ENCODE peak calls at places on chromosomes 3 and 15, in six cellular contexts. Q is heart right ventricle, R is AG04449, G is heart left ventricle, K is PC-3, M is GM12865. S is an unnamed sample.

GRCh38 chr3:99637041-99637380 is 1.4 kb upstream of the COL8A1 start:
- DNase-seq in M (no peak), G (no peak), Q (no peak), K (peak; percentile 76), R (no peak), S (no peak)

GRCh38 chr3:38556640-38557358 is 60.7 kb downstream of the EXOG start:
- DNase-seq in M (no peak), G (peak; percentile 17), Q (no peak), R (no peak), K (no peak), S (no peak)

GRCh38 chr3:184277366-184277765 is 1.5 kb downstream of the ECE2 start:
- DNase-seq in R (no peak), M (no peak), K (no peak), Q (no peak), G (no peak), S (no peak)

GRCh38 chr3:41182504-41183059 is 16.7 kb upstream of the CTNNB1 start:
- DNase-seq in Q (no peak), R (no peak), M (no peak), K (no peak), G (no peak), S (no peak)

GRCh38 chr3:24128195-24129005 is 183.3 kb downstream of the NR1D2 start:
- DNase-seq in G (no peak), K (peak; percentile 66), R (no peak), Q (peak; percentile 19), M (no peak), S (peak; percentile 95)

GRCh38 chr3:27357665-27358258 is 11.4 kb downstream of the NEK10 start:
- DNase-seq in K (peak; percentile 83), Q (peak; percentile 32), R (no peak), M (peak; percentile 76), G (peak; percentile 27), S (peak; percentile 29)

GRCh38 chr15:59549826-59550225 is 61.8 kb upstream of the GCNT3 start:
- DNase-seq in Q (no peak), K (no peak), R (no peak), M (no peak), G (no peak), S (no peak)

GRCh38 chr3:179933872-179934271 is 102.9 kb downstream of the PEX5L start:
- DNase-seq in G (no peak), R (no peak), K (no peak), M (no peak), Q (no peak), S (no peak)

GRCh38 chr3:45800611-45801010 is 4.3 kb upstream of the SLC6A20 start:
- DNase-seq in G (no peak), R (no peak), Q (no peak), K (no peak), M (no peak), S (no peak)

GRCh38 chr3:128215290-128215689 is 62.0 kb downstream of the EEFSEC start:
- DNase-seq in R (no peak), G (no peak), Q (no peak), K (no peak), M (no peak), S (no peak)

GRCh38 chr3:66572938-66573710 is 72.3 kb upstream of the LRIG1 start:
- DNase-seq in Q (no peak), K (no peak), R (no peak), M (peak; percentile 35), G (no peak), S (no peak)

GRCh38 chr15:75844629-75845390 is 1.6 kb downstream of the UBE2Q2 start:
- DNase-seq in G (no peak), R (no peak), M (no peak), K (no peak), Q (no peak), S (no peak)

GRCh38 chr3:155312781-155313180 is 19.3 kb upstream of the STRIT1 start:
- DNase-seq in G (no peak), K (no peak), R (no peak), M (no peak), Q (no peak), S (peak; percentile 54)

GRCh38 chr3:156382458-156383346 is 172.2 kb downstream of the SSR3 start:
- DNase-seq in G (no peak), R (no peak), K (peak; percentile 76), M (peak; percentile 56), Q (no peak), S (no peak)

GRCh38 chr3:195524171-195524896 is 18.8 kb downstream of the PPP1R2 start:
- DNase-seq in G (no peak), M (no peak), Q (no peak), R (no peak), K (peak; percentile 86), S (no peak)

GRCh38 chr3:105827101-105827634 is 41.6 kb downstream of the CBLB start:
- DNase-seq in G (no peak), M (peak; percentile 65), Q (no peak), R (no peak), K (no peak), S (no peak)

GRCh38 chr3:69688400-69688799 is 50.9 kb upstream of the MITF start:
- DNase-seq in K (no peak), G (no peak), Q (no peak), M (no peak), R (no peak), S (no peak)

GRCh38 chr15:31484369-31484951 is 157.8 kb downstream of the KLF13 start:
- DNase-seq in G (no peak), M (no peak), R (no peak), K (no peak), Q (no peak), S (no peak)

GRCh38 chr3:50299929-50300680 is 900 bp upstream of the HYAL3 start:
- DNase-seq in M (peak; percentile 45), G (no peak), Q (no peak), K (no peak), R (no peak), S (peak; percentile 76)

DNA sequence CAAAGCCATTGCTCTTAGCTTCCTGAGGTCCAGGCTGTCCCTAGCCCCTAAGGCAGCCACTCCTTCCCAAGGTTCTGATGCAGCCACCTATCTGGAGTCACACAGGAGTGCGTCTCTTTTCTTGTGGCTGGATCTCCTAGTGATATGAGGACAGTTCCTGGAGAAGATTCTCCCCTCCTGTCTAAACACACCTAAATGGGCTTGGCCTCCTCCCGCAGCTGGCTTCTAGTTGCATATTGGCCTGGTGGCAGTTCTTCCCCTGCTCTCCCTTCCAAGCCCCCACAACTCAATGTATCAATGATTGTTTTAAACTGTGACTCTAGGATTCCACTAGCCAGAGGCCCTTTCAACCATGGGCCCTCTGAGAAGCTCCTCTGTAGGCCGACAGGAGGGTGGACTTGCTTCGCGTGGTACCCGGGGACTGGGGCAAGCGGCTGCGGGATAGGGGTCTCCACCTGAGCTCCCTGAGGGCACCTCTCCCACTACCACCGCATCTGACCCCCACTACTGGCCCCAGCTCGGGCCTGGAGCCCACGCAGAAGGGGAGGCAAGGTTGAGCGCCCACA is 1.4 kb downstream of the ITGA11 start:
- DNase-seq in G (no peak), Q (no peak), R (no peak), K (no peak), M (no peak), S (no peak)
- H3K4me3 ChIP-seq in G (peak overlapping the region; percentile 57), Q (peak overlapping the region; percentile 57), R (peak overlapping the region; percentile 96), K (no peak overlapping the region), M (no peak overlapping the region), S (peak overlapping the region; percentile 99)

GRCh38 chr15:81410318-81410753 is 36.3 kb upstream of the TMC3 start:
- DNase-seq in K (peak; percentile 78), M (peak; percentile 51), Q (peak; percentile 29), G (peak; percentile 24), R (peak; percentile 12), S (peak; percentile 85)
- TF ChIP-seq CTCF in K (peak; percentile 72), M (no peak), Q (peak; percentile 45), G (peak; percentile 58), R (peak; percentile 46), S (peak; percentile 63)

GRCh38 chr15:64776402-64776786 is 1.0 kb upstream of the RBPMS2 start:
- DNase-seq in Q (no peak), R (no peak), K (no peak), M (no peak), G (no peak), S (no peak)
- H3K4me3 ChIP-seq in Q (peak overlapping the region; percentile 68), R (peak overlapping the region; percentile 46), K (no peak overlapping the region), M (no peak overlapping the region), G (peak overlapping the region; percentile 75), S (no peak overlapping the region)

GRCh38 chr3:5784656-5785055 is 597.1 kb downstream of the EDEM1 start:
- DNase-seq in G (no peak), R (no peak), K (no peak), M (no peak), Q (no peak), S (no peak)

GRCh38 chr3:5791558-5791957 is 604.1 kb downstream of the EDEM1 start:
- DNase-seq in Q (no peak), M (no peak), G (no peak), R (no peak), K (peak; percentile 84), S (no peak)

DNA sequence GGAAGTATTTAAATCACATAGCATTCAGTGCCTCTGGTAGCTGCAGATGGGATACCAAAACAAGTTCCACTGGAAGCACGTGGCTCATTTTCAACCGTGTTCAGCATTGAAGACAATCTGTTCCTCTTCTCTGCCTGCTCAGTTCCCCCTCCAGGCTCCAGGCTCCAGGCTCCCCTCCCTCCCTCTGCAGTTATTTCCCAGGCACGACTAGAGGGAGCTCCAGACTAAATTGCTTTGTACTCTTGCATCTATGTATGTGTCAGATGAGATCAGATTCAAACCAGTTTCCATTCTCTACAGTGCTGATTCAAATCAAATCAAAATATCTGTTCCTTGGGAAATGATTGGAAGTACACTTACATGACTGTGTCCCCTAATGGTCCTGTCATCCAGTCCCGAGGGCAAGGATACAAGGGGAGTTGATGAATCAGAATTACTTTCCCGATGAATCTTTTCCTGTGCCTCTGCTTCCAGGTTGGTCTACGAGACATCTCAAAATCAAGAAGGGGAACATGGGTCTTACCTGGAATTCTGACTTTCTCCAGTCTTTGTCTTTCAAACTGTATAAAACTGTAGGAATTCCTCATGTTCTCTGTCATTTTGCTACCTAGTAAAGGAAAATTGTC is 600.5 kb downstream of the EDEM1 start:
- DNase-seq in R (no peak), M (peak; percentile 38), K (peak; percentile 66), G (peak; percentile 26), Q (peak; percentile 13), S (no peak)
- TF ChIP-seq CTCF in R (no peak), M (peak; percentile 8), K (peak; percentile 59), G (no peak), Q (no peak), S (no peak)

DNA sequence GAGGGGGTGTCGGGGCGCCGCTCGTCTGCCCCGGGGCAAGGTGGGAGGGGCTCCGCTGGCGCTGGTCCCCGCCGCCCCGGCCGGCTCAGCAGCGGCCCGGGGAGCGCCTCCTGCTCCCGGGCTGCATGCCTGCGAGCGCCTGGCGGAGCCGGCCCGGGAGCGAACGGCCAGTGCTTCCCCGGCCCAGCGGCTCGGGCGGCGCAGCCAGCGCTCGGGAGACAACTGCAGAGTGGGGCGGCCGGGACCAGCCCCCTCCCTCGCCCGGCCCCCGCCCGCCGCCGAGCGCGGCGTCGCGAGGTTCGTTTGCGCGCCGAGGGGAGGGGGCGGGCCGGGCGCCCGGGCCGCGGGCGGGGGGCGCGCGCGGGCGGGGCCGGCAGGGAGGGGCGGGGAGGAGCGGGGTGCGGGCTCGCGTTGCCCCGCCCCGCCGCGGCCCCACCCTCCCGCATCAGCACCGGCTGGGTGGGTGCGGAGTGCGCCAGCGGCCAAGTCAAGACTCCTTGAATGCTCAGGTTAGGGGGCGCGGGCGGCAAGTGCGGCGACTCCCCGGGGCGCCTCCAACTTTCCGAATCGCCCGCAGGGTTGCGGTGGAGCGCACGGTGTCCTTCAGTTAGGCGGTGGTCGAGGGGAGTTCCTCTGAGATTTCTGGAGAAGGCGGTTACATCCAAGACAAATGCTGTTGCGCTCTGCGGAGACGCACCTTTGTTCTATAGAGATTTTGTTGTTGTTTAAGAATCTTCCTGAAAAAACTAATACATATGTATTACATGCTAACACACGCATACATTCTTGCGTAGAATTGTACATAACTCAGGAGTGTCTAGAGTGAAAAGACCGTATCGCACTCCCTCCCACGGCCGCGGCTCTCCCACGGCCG is at the start of gene RGMA:
- DNase-seq in R (no peak), M (no peak), Q (peak; percentile 44), G (peak; percentile 40), K (no peak), S (no peak)
- H3K4me3 ChIP-seq in R (peak within 1 kb of the TSS; percentile 32), M (no peak within 1 kb of the TSS), Q (peak within 1 kb of the TSS; percentile 73), G (peak within 1 kb of the TSS; percentile 54), K (peak within 1 kb of the TSS; percentile 32), S (no peak within 1 kb of the TSS)